ENCODE peak calls at places on chromosomes 4 and X, in six cellular contexts. X, T, D, O, W and R are unnamed samples.

GRCh38 chr4:60039908-60040307 is 1160.2 kb upstream of the ADGRL3 start:
- DNase-seq in X (no peak), T (no peak), D (no peak), O (no peak), W (no peak), R (no peak)

GRCh38 chr4:114728426-114728825 is 129.8 kb downstream of the UGT8 start:
- DNase-seq in X (no peak), T (no peak), D (peak; percentile 59), O (no peak), W (no peak), R (no peak)

GRCh38 chr4:78534286-78534955 is 17.1 kb upstream of the ANXA3 start:
- DNase-seq in X (no peak), T (peak; percentile 82), D (peak; percentile 26), O (no peak), W (no peak), R (peak; percentile 44)

GRCh38 chrX:101602077-101602476 is 15.7 kb downstream of the ARMCX6 start:
- DNase-seq in X (no peak), T (no peak), D (no peak), O (no peak), W (no peak), R (peak; percentile 73)

GRCh38 chr4:186820371-186820990 is 96.8 kb upstream of the FAT1 start:
- DNase-seq in X (no peak), T (no peak), D (peak; percentile 31), O (no peak), W (peak; percentile 10), R (peak; percentile 42)

GRCh38 chr4:103994059-103994458 is 274.3 kb upstream of the TACR3 start:
- DNase-seq in X (peak; percentile 14), T (peak; percentile 25), D (peak; percentile 22), O (peak; percentile 70), W (no peak), R (no peak)

GRCh38 chrX:16946971-16947562 is 609 bp downstream of the REPS2 start:
- DNase-seq in X (no peak), T (no peak), D (peak; percentile 21), O (no peak), W (no peak), R (peak; percentile 4)

GRCh38 chr4:125358453-125358852 is 43.7 kb downstream of the FAT4 start:
- DNase-seq in X (no peak), T (no peak), D (peak; percentile 16), O (peak; percentile 28), W (no peak), R (no peak)

GRCh38 chr4:75557696-75558095 is 1.8 kb downstream of the ODAPH start:
- DNase-seq in X (no peak), T (no peak), D (no peak), O (no peak), W (no peak), R (no peak)

GRCh38 chrX:20029728-20030127 is 38.9 kb upstream of the BCLAF3 start:
- DNase-seq in X (peak; percentile 71), T (peak; percentile 88), D (no peak), O (no peak), W (no peak), R (no peak)

GRCh38 chrX:99494668-99495067 is 915.4 kb downstream of the PCDH19 start:
- DNase-seq in X (no peak), T (no peak), D (no peak), O (no peak), W (no peak), R (no peak)

DNA sequence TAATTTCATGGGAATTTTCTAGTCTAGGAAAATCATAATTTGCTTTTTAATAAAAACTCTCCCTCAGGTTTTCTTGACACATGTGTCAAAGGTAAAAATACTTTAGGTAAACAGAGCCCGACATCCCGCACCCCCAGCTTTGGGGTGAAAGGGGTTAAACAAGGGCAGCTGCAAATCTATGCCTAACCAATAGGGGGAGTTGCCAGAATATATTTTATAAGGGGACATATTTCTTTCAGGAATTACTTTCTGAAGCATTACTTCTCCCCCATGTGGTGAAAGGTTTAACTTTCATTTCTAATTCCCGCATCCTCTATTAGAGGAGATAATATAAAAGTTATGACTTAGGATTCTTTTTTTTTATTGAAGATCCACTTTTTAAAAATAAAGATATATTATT is 53.9 kb upstream of the HEPH start:
- DNase-seq in X (peak; percentile 53), T (peak; percentile 51), D (peak; percentile 9), O (peak; percentile 53), W (peak; percentile 12), R (peak; percentile 49)
- TF ChIP-seq EZH2phosphoT487 in X (no peak), T (no peak), D (no peak), O (no peak), W (no peak), R (no peak)

GRCh38 chr4:153585021-153585420 is 99.1 kb upstream of the TLR2 start:
- DNase-seq in X (no peak), T (no peak), D (no peak), O (no peak), W (peak; percentile 58), R (peak; percentile 40)
- H3F3A ChIP-seq in X (no peaks in the 10 kb centered on the region), T (no peaks in the 10 kb centered on the region), D (no peaks in the 10 kb centered on the region), O (no peaks in the 10 kb centered on the region), W (no peaks in the 10 kb centered on the region), R (no peaks in the 10 kb centered on the region)

GRCh38 chr4:65071532-65071931 is 598.8 kb downstream of the EPHA5 start:
- DNase-seq in X (no peak), T (peak; percentile 61), D (no peak), O (no peak), W (no peak), R (no peak)
- TF ChIP-seq EZH2phosphoT487 in X (no peak), T (no peak), D (no peak), O (no peak), W (no peak), R (no peak)

DNA sequence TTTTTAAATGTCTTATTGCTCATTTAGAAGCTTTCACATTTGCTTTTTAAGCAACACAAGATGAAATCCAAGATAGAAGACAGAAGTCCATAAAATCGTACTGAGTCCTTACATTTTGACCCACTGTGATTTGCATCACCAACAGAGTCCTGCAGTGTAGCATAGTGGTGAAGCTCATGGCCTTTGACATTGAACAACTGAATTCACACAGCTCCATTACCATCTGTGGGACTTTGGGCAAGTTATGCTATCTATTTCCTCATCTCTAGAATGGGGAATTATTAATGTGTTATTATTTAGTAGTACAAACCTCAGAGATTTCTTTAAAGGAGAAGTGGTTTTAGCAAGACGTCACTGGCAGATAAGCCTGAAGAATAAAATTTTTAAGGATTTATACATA is 10.7 kb downstream of the GPRIN3 start:
- DNase-seq in X (peak; percentile 54), T (no peak), D (no peak), O (no peak), W (no peak), R (no peak)
- H3F3A ChIP-seq in X (peaks cover 98% of the 10 kb centered on the region), T (no peaks in the 10 kb centered on the region), D (no peaks in the 10 kb centered on the region), O (no peaks in the 10 kb centered on the region), W (no peaks in the 10 kb centered on the region), R (no peaks in the 10 kb centered on the region)

GRCh38 chrX:3771756-3772155 is 58.3 kb upstream of the PRKX start:
- DNase-seq in X (no peak), T (no peak), D (no peak), O (no peak), W (no peak), R (no peak)
- TF ChIP-seq EZH2phosphoT487 in X (no peak), T (no peak), D (no peak), O (no peak), W (no peak), R (no peak)

DNA sequence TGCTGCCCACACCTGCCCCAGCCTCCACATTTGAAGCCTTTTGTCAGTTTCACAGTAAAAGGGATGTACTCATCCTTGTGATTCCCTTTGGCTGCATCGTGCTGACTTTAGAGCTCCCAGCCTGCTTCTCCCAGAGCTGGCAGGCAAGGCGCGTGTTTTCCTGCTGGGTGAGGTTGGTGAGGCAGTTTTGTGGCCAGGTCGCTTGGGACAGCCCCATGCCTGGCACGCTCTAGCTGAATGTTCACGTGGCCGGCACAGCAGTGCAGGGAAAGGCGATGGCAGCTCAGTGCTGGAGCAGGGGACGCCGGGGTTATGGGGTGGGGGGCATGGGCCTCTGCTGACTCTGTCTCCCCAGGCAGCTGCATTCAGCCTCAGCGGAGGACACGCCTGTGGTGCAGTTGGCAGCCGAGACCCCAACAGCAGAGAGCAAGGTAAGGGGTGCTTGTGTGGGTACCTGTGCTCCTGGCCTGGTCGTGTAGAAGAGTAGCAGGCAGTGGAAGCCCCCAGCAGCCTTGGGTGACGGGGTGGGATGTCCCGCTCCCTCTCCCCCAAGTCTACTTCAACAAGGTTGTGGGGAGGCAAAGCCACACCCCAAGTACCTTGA is 9.3 kb downstream of the TACC3 start:
- DNase-seq in X (no peak), T (no peak), D (no peak), O (no peak), W (no peak), R (no peak)
- H3F3A ChIP-seq in X (peaks cover under 1% of the 10 kb centered on the region), T (no peaks in the 10 kb centered on the region), D (peaks cover 45% of the 10 kb centered on the region), O (peaks cover 18% of the 10 kb centered on the region), W (peaks cover 14% of the 10 kb centered on the region), R (no peaks in the 10 kb centered on the region)

GRCh38 chr4:54215379-54216072 is 13.6 kb upstream of the PDGFRA start:
- DNase-seq in X (no peak), T (no peak), D (no peak), O (peak; percentile 4), W (peak; percentile 41), R (peak; percentile 47)
- TF ChIP-seq EZH2phosphoT487 in X (no peak), T (no peak), D (no peak), O (no peak), W (no peak), R (no peak)

GRCh38 chrX:1518512-1518911 is 18.5 kb downstream of the P2RY8 start:
- DNase-seq in X (no peak), T (no peak), D (no peak), O (no peak), W (no peak), R (no peak)

GRCh38 chrX:1519022-1519497 is 17.9 kb downstream of the P2RY8 start:
- DNase-seq in X (no peak), T (no peak), D (no peak), O (no peak), W (no peak), R (no peak)

GRCh38 chrX:1524874-1525582 is 12.0 kb downstream of the P2RY8 start:
- DNase-seq in X (no peak), T (no peak), D (no peak), O (no peak), W (no peak), R (no peak)

GRCh38 chrX:1520350-1520749 is 16.6 kb downstream of the P2RY8 start:
- DNase-seq in X (no peak), T (no peak), D (no peak), O (no peak), W (no peak), R (no peak)

GRCh38 chrX:1521459-1521956 is 15.5 kb downstream of the P2RY8 start:
- DNase-seq in X (peak; percentile 89), T (no peak), D (no peak), O (peak; percentile 76), W (no peak), R (no peak)
- H3F3A ChIP-seq in X (peaks cover 13% of the 10 kb centered on the region), T (no peaks in the 10 kb centered on the region), D (no peaks in the 10 kb centered on the region), O (no peaks in the 10 kb centered on the region), W (no peaks in the 10 kb centered on the region), R (no peaks in the 10 kb centered on the region)

DNA sequence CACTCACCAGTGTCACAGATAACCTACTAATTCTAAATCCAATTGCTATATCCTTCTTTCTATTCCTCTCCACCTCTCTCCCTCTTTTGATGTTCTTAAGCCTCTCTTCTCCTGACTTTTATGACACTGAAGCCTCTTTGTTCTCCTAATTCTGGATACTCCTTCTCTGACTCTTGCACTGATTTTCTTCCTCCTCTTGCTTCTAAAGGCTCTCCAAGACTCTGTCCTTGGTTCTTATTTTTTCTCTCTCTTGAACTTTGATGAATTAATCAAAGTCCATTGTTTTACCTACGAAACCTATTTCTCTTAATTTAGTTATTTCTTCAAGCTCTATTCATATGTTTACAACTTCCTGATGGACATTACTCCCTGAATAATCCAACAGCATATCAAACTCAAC is 95.7 kb upstream of the TSPAN7 start:
- DNase-seq in X (no peak), T (no peak), D (no peak), O (no peak), W (no peak), R (no peak)
- TF ChIP-seq EZH2phosphoT487 in X (no peak), T (no peak), D (no peak), O (no peak), W (no peak), R (no peak)